ENCODE peak calls at places on chromosome 18, in five cellular contexts. B, I, J, G and U are unnamed samples.

GRCh38 chr18:32763306-32763705 is 9.5 kb downstream of the KLHL14 start:
- DNase-seq in I (no peak), G (no peak), B (no peak), J (no peak), U (no peak)

GRCh38 chr18:22609642-22610041 is 191.9 kb upstream of the CTAGE1 start:
- DNase-seq in J (peak; percentile 73), B (peak; percentile 68), G (no peak), I (peak; percentile 84), U (no peak)

GRCh38 chr18:45935591-45936335 is 31.4 kb downstream of the EPG5 start:
- DNase-seq in B (no peak), J (no peak), I (no peak), G (no peak), U (no peak)

GRCh38 chr18:70931942-70932814 is 643.3 kb downstream of the SOCS6 start:
- DNase-seq in G (no peak), I (no peak), B (no peak), J (no peak), U (no peak)

GRCh38 chr18:22624171-22624570 is 206.5 kb upstream of the CTAGE1 start:
- DNase-seq in B (no peak), J (no peak), I (no peak), G (no peak), U (no peak)

GRCh38 chr18:22912835-22913234 is 20.3 kb upstream of the RBBP8 start:
- DNase-seq in B (no peak), G (no peak), J (no peak), I (no peak), U (no peak)

GRCh38 chr18:31450409-31450808 is 2.9 kb downstream of the DSG3 start:
- DNase-seq in I (no peak), B (no peak), J (no peak), G (no peak), U (no peak)

GRCh38 chr18:23888880-23889279 is 125.7 kb upstream of the TTC39C start:
- DNase-seq in G (no peak), I (no peak), B (no peak), J (no peak), U (no peak)

GRCh38 chr18:9710037-9710436 is 1.9 kb downstream of the RAB31 start:
- DNase-seq in G (no peak), I (no peak), J (no peak), B (no peak), U (no peak)

GRCh38 chr18:62329676-62330454 is 4.8 kb downstream of the TNFRSF11A start:
- DNase-seq in J (peak; percentile 57), B (no peak), I (no peak), G (no peak), U (no peak)

GRCh38 chr18:21110667-21111350 is 804 bp downstream of the ROCK1 start:
- DNase-seq in J (peak; percentile 51), I (peak; percentile 67), G (peak; percentile 27), B (no peak), U (no peak)

GRCh38 chr18:961644-962355 is 57.1 kb downstream of the ADCYAP1 start:
- DNase-seq in J (no peak), B (peak; percentile 47), I (peak; percentile 67), G (no peak), U (no peak)

GRCh38 chr18:79366177-79367094 is 29.3 kb upstream of the NFATC1 start:
- DNase-seq in I (no peak), G (no peak), B (no peak), J (no peak), U (no peak)

GRCh38 chr18:59690216-59691045 is 6.8 kb downstream of the CCBE1 start:
- DNase-seq in J (no peak), G (no peak), I (no peak), B (no peak), U (no peak)

GRCh38 chr18:9756566-9757470 is 48.7 kb downstream of the RAB31 start:
- DNase-seq in G (no peak), B (no peak), J (no peak), I (no peak), U (no peak)

GRCh38 chr18:77343846-77344527 is 94.3 kb downstream of the GALR1 start:
- DNase-seq in B (no peak), J (no peak), I (no peak), G (no peak), U (no peak)

GRCh38 chr18:12255626-12256026 is 1.5 kb downstream of the CIDEA start:
- DNase-seq in J (no peak), I (no peak), G (no peak), B (no peak), U (no peak)

GRCh38 chr18:23963443-23964185 is 50.9 kb upstream of the TTC39C start:
- DNase-seq in G (no peak), J (no peak), I (no peak), B (no peak), U (no peak)

DNA sequence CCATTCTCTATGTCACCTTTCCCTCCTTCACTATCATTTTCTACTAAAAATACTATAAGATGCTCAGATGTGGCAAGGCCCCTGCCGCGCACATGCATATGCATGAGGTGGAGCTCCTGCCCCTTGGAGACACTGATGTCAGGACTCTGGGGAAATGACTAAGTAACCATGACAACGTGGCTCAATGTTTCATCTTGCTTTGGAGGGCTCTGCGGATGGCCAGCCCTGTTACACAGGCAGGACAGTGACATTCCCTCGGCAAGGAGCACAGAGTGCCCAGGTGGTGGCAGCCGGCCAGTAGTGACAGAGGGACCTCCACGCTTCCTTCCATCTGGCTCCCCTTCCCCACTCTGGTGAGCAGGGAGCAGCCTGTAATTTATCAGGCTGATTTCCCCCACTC is 364.1 kb downstream of the SS18 start:
- DNase-seq in B (no peak), I (no peak), J (no peak), G (no peak), U (no peak)
- TF ChIP-seq CTCF in B (no peak), I (no peak), J (no peak), G (no peak), U (no peak)

GRCh38 chr18:36658611-36659010 is 170.2 kb downstream of the TPGS2 start:
- DNase-seq in I (no peak), J (no peak), G (no peak), B (no peak), U (no peak)

GRCh38 chr18:36660311-36660710 is 168.5 kb downstream of the TPGS2 start:
- DNase-seq in B (no peak), J (peak; percentile 43), G (no peak), I (no peak), U (no peak)

GRCh38 chr18:36665952-36666351 is 162.8 kb downstream of the TPGS2 start:
- DNase-seq in B (no peak), J (no peak), I (no peak), G (no peak), U (no peak)

GRCh38 chr18:36663312-36663711 is 165.5 kb downstream of the TPGS2 start:
- DNase-seq in B (no peak), J (no peak), I (no peak), G (no peak), U (no peak)

DNA sequence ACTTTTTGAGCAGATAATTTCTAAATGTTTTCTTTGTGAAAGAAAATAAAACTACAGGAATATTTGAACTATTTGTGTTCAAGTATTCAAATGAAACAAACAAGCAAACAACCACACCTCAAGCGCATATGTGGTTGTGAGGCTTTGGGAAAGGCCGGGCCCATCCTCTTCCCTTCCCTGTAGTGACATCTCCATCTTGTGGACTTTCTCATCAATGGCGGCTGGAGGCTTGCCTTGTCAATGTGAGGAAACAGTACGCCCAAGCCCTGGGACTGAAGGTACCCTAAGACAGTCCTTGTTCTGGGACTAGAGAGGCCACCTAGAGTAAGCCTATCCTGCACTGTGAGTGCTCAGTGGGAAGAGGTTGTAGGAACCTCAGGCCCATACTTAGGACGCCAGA is 166.8 kb downstream of the TPGS2 start:
- DNase-seq in G (no peak), J (no peak), B (no peak), I (no peak), U (no peak)
- TF ChIP-seq CTCF in G (no peak), J (no peak), B (no peak), I (no peak), U (no peak)

GRCh38 chr18:27007880-27008279 is 142.4 kb upstream of the AQP4 start:
- DNase-seq in B (no peak), I (no peak), J (no peak), G (no peak), U (no peak)

GRCh38 chr18:26999797-27000196 is 134.3 kb upstream of the AQP4 start:
- DNase-seq in I (no peak), B (no peak), G (no peak), J (no peak), U (no peak)

GRCh38 chr18:27005589-27005988 is 140.1 kb upstream of the AQP4 start:
- DNase-seq in B (no peak), I (no peak), J (no peak), G (no peak), U (no peak)

GRCh38 chr18:27008575-27008974 is 143.1 kb upstream of the AQP4 start:
- DNase-seq in I (no peak), G (no peak), B (no peak), J (no peak), U (no peak)

GRCh38 chr18:27004056-27004829 is 138.7 kb upstream of the AQP4 start:
- DNase-seq in B (no peak), I (no peak), J (no peak), G (no peak), U (no peak)
- TF ChIP-seq CTCF in B (peak; percentile 11), I (peak; percentile 16), J (peak; percentile 36), G (no peak), U (no peak)

GRCh38 chr18:47175283-47175894 is 775 bp downstream of the IER3IP1 start:
- DNase-seq in G (no peak), B (no peak), J (no peak), I (peak; percentile 59), U (no peak)

GRCh38 chr18:47174545-47175116 is 1.5 kb downstream of the IER3IP1 start:
- DNase-seq in J (no peak), I (no peak), B (no peak), G (no peak), U (no peak)

GRCh38 chr18:47172476-47172875 is 3.7 kb downstream of the IER3IP1 start:
- DNase-seq in B (no peak), I (no peak), J (no peak), G (no peak), U (no peak)

GRCh38 chr18:47180765-47181164 is 4.6 kb upstream of the IER3IP1 start:
- DNase-seq in J (no peak), I (no peak), G (no peak), B (no peak), U (no peak)

GRCh38 chr18:47175895-47176575 is at the start of gene IER3IP1:
- DNase-seq in G (peak; percentile 75), I (peak; percentile 95), B (peak; percentile 94), J (peak; percentile 93), U (peak; percentile 67)
- TF ChIP-seq CTCF in G (no peak), I (no peak), B (peak; percentile 23), J (peak; percentile 21), U (no peak)